ENCODE peak calls at places on chromosomes 11 and 22, in four cellular contexts. Q is K562, F is IMR-90, D is keratinocyte. Y is an unnamed sample.

GRCh38 chr22:49733631-49734030 is 94.0 kb downstream of the BRD1 start:
- DNase-seq in Q (no peak), F (no peak), D (no peak), Y (no peak)

GRCh38 chr22:28029201-28029948 is 110.3 kb upstream of the PITPNB start:
- DNase-seq in Q (no peak), F (peak; percentile 49), D (no peak), Y (peak; percentile 99)

GRCh38 chr11:19587979-19588378 is 124.7 kb upstream of the NAV2 start:
- DNase-seq in Q (no peak), F (no peak), D (no peak), Y (no peak)

GRCh38 chr11:77508031-77508430 is 34.1 kb upstream of the PAK1 start:
- DNase-seq in Q (no peak), F (no peak), D (no peak), Y (no peak)

GRCh38 chr22:40610329-40610850 is 26.1 kb downstream of the MRTFA start:
- DNase-seq in Q (no peak), F (no peak), D (no peak), Y (peak; percentile 39)

GRCh38 chr11:27242591-27242990 is 120.4 kb downstream of the CCDC34 start:
- DNase-seq in Q (no peak), F (peak; percentile 46), D (no peak), Y (no peak)

GRCh38 chr11:12857572-12857971 is 151.5 kb upstream of the RASSF10 start:
- DNase-seq in Q (no peak), F (no peak), D (no peak), Y (no peak)

GRCh38 chr11:119863811-119864601 is 135.0 kb upstream of the NECTIN1 start:
- DNase-seq in Q (no peak), F (no peak), D (no peak), Y (no peak)

GRCh38 chr11:104254347-104254746 is 90.4 kb upstream of the PDGFD start:
- DNase-seq in Q (peak; percentile 14), F (no peak), D (no peak), Y (peak; percentile 23)

GRCh38 chr22:40408718-40409612 is 38.6 kb downstream of the SGSM3 start:
- DNase-seq in Q (no peak), F (no peak), D (no peak), Y (no peak)

GRCh38 chr11:39786682-39787081 is 1672.8 kb downstream of the LRRC4C start:
- DNase-seq in Q (no peak), F (no peak), D (no peak), Y (no peak)

DNA sequence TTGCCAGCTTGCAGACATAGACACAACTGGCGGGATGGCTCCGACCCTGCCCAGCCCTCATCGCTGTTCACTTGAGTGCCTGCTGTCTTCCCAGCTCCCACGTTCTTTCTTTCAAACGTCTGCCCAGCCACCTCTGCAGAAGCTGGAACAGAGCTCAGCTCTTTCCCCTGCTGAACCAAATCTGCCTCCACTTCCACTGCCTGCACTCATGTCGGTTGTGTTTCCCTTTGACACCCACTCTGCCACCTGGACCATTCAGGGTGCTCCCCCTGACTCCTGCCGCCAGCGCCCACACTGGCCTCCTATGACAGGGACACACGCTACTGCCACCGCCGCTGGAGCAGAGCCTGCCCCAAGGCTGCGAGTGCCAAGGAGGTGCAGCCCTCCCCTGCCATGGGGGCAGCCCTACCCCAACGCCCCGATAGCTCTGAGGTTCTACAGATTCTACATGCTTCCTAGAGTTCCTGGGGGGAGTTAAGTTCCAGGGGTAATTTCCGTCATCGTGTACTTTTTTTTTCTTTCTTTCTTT is 37.9 kb downstream of the TST start:
- DNase-seq in Q (no peak), F (no peak), D (no peak), Y (no peak)
- H3K9me1 ChIP-seq in Q (no peaks in the 10 kb centered on the region), F (no peaks in the 10 kb centered on the region), D (no peaks in the 10 kb centered on the region), Y (no peaks in the 10 kb centered on the region)

DNA sequence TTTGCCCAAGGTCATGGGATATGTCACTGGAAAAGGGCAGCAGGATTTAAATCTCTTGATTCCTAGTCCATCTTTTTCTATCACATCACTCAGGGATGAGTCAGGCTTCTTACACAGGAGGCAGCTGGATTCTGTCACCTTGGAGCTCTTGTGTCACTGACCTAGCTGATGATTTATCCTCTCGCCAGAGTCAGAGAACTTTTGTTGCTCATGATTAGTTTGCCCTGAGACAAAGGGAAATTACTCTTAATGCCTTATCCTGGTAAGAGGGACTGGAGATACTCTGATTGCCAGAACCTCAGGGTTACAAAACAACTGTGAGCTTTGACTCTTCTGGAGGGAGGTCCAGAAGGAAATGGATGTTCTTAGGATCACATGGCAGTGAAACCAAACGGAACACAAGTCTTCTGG is 10.1 kb downstream of the COA4 start:
- DNase-seq in Q (no peak), F (peak; percentile 93), D (peak; percentile 45), Y (peak; percentile 71)
- H2AFZ ChIP-seq in Q (no peak overlapping the region), F (no peak overlapping the region), D (no peak overlapping the region), Y (no peak overlapping the region)

GRCh38 chr11:44120169-44120568 is 24.7 kb downstream of the EXT2 start:
- DNase-seq in Q (peak; percentile 37), F (no peak), D (no peak), Y (no peak)
- TF ChIP-seq CTCF in Q (peak; percentile 41), F (peak; percentile 12), D (peak; percentile 60), Y (peak; percentile 12)

GRCh38 chr11:116990811-116991210 is 107.4 kb downstream of the SIK3 start:
- DNase-seq in Q (no peak), F (no peak), D (no peak), Y (no peak)
- H3K9me1 ChIP-seq in Q (no peaks in the 10 kb centered on the region), F (peaks cover 7% of the 10 kb centered on the region), D (no peaks in the 10 kb centered on the region), Y (no peaks in the 10 kb centered on the region)

DNA sequence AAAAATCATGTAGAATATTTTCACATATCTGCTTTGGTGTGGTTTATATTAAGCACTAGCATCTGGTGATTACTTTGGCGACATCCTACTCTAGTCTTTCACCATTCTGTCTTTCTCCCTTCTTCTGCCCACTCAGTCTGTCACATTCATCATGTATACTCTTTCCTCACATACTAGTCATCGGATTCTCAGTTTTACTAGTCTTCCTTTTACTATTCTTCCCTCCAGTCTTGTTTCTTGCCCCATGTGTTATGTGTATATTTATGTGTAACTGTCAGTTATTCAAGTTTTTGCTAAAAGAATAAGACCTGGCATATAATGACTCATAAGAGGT is 4.6 kb upstream of the DIXDC1 start:
- DNase-seq in Q (no peak), F (peak; percentile 28), D (no peak), Y (no peak)
- H2AFZ ChIP-seq in Q (no peak overlapping the region), F (no peak overlapping the region), D (no peak overlapping the region), Y (no peak overlapping the region)

DNA sequence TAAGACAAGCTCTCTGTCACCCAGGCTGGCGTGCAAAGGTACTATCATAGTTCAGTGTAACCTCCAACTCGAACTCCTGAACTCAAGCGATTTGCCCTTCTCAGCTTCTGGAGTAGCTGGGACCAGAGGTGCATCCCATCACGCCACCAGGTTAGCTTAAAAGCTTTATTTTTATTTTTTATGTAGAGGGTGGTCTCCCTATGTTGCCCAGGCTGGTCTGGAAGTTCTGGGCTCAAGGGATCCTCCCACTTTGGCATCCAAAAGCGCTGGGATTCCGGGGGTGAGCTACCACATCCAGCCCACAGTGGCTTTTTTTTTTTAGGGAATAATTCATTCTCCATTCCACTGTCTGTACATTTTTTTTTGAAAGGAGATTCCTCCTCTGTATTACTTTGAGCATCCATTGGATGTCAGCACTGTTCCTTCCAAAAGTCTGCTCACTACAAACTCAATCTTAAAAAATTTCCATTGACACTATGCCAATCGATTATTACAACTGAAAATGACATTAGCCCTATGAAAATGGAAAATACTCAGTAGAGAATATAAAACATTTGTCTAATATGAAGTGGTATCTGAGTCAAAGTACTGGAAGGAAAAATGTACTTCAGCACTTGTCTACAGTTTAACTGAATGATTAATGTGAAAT is 1.3 kb upstream of the LPXN start:
- DNase-seq in Q (peak; percentile 10), F (peak; percentile 66), D (no peak), Y (peak; percentile 53)
- TF ChIP-seq CTCF in Q (peak; percentile 70), F (peak; percentile 68), D (peak; percentile 49), Y (peak; percentile 26)